ENCODE peak calls at places on chromosomes 2 and 18, in seven cellular contexts. C is IMR-90, L is neuronal stem cell, S is H9, X is H1, O is mesendoderm, B is trophoblast cell. Z is an unnamed sample.
A peak's percentile ranks its signal among the peaks of the same experiment; 100 is the strongest.

GRCh38 chr2:178733975-178734374 is 73.2 kb downstream of the TTN start:
- DNase-seq in C (no peak), L (no peak), S (no peak), X (no peak), O (no peak), B (no peak), Z (no peak)

GRCh38 chr2:113185643-113186315 is 12.0 kb downstream of the PSD4 start:
- DNase-seq in C (no peak), L (no peak), S (no peak), X (no peak), O (no peak), B (no peak), Z (no peak)

GRCh38 chr18:44705075-44705474 is 24.4 kb downstream of the SETBP1 start:
- DNase-seq in C (no peak), L (no peak), S (no peak), X (no peak), O (no peak), B (no peak), Z (no peak)

GRCh38 chr2:120867290-120868231 is 131.9 kb downstream of the GLI2 start:
- DNase-seq in C (peak; percentile 77), L (peak; percentile 49), S (peak; percentile 53), X (no peak), O (peak; percentile 71), B (peak; percentile 90), Z (peak; percentile 89)

GRCh38 chr18:51164327-51165290 is 32.9 kb downstream of the MEX3C start:
- DNase-seq in C (no peak), L (no peak), S (no peak), X (no peak), O (peak; percentile 65), B (no peak), Z (no peak)

GRCh38 chr2:28956415-28956826 is 24.7 kb upstream of the TOGARAM2 start:
- DNase-seq in C (no peak), L (no peak), S (peak; percentile 89), X (peak; percentile 51), O (peak; percentile 88), B (peak; percentile 27), Z (peak; percentile 54)

GRCh38 chr2:152715854-152716428 is 1.3 kb downstream of the PRPF40A start:
- DNase-seq in C (peak; percentile 5), L (no peak), S (peak; percentile 57), X (peak; percentile 17), O (peak; percentile 81), B (no peak), Z (peak; percentile 54)

GRCh38 chr2:232491139-232491780 is 3.6 kb upstream of the ECEL1 start:
- DNase-seq in C (no peak), L (no peak), S (peak; percentile 22), X (no peak), O (no peak), B (no peak), Z (no peak)

GRCh38 chr2:230878599-230878965 is 13.8 kb downstream of the ITM2C start:
- DNase-seq in C (no peak), L (no peak), S (peak; percentile 10), X (no peak), O (no peak), B (no peak), Z (no peak)

GRCh38 chr2:126909366-126909765 is 10.7 kb downstream of the TEX51 start:
- DNase-seq in C (no peak), L (no peak), S (no peak), X (no peak), O (peak; percentile 58), B (no peak), Z (no peak)

GRCh38 chr2:233049194-233049761 is 10.9 kb upstream of the INPP5D start:
- DNase-seq in C (no peak), L (no peak), S (no peak), X (no peak), O (no peak), B (peak; percentile 30), Z (no peak)

GRCh38 chr2:239303711-239304532 is 96.9 kb downstream of the HDAC4 start:
- DNase-seq in C (no peak), L (no peak), S (no peak), X (no peak), O (no peak), B (no peak), Z (no peak)

GRCh38 chr2:227817940-227818568 is 4.4 kb downstream of the CCL20 start:
- DNase-seq in C (peak; percentile 100), L (no peak), S (peak; percentile 64), X (peak; percentile 15), O (peak; percentile 98), B (peak; percentile 100), Z (peak; percentile 100)

GRCh38 chr18:46333371-46334199 is 229.4 kb downstream of the HAUS1 start:
- DNase-seq in C (no peak), L (peak; percentile 54), S (no peak), X (no peak), O (peak; percentile 45), B (peak; percentile 28), Z (peak; percentile 10)

GRCh38 chr2:240426797-240427721 is 8.4 kb upstream of the GPC1 start:
- DNase-seq in C (peak; percentile 85), L (no peak), S (peak; percentile 27), X (no peak), O (no peak), B (peak; percentile 62), Z (peak; percentile 19)

GRCh38 chr2:227829337-227829736 is 15.7 kb downstream of the CCL20 start:
- DNase-seq in C (no peak), L (no peak), S (no peak), X (no peak), O (no peak), B (no peak), Z (no peak)

DNA sequence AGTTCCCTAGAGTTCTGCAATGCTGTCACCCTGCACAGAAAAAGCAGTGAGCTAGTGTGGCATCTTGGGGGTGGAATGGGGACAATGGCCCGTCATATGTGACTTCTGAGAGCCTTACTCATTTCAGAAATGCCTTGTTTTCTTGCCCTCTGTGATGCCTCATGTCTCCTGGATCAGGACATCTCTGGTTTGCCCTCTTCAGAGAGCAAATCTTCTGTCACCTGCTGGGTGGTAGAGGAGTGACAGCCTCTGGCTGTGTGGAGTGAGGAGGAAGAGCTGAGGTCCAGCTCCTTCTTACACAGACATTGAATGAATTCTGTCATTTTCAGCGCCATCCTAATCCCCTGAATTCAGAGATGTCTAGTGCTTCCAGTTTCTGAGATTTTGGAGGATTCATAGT is 55.6 kb upstream of the PHLPP1 start:
- DNase-seq in C (no peak), L (no peak), S (no peak), X (no peak), O (peak; percentile 31), B (peak; percentile 9), Z (no peak)
- H4K8ac ChIP-seq in C (no peak overlapping the region), L (no peak overlapping the region), S (no peak overlapping the region), X (no peak overlapping the region), O (no peak overlapping the region), B (no peak overlapping the region), Z (no peak overlapping the region)

DNA sequence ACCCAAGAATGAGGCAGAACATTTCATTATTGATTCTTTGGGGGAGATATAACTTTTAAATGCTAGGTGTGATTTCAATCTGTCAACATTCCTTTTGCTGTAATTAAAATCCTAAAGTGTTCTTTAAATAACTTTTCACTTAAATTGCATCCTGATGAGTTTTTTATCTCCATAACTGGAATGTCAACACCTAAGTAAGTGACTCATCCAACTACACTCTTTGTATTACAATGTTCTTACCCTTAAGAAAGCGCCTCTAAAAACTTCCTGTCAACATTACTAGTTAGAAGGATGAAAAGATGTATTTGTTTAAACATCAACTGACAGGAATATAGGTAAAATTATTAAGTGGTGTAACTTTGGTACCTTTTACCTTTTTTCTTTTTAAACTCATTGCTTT is 1657.0 kb downstream of the LRP1B start:
- DNase-seq in C (no peak), L (no peak), S (no peak), X (no peak), O (peak; percentile 51), B (peak; percentile 7), Z (no peak)
- H4K8ac ChIP-seq in C (no peak overlapping the region), L (no peak overlapping the region), S (no peak overlapping the region), X (no peak overlapping the region), O (no peak overlapping the region), B (no peak overlapping the region), Z (no peak overlapping the region)

DNA sequence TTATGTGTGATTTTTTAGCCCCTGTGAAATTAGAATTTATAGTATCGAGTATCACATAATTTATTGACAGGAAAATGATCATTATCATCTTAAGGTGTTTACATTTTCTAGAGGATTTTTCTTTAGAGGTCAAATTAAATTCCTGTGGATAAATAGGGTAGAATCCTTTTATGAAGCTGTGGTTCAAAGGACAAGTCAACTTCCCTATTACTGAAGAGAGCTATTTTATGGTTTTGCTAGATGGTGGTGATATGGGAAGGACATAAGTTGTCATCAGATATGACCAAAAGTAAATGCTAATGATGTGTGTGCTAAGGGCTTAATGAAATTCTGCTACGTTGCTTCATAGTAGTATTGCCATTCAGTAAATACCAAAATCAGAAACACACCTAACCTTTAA is 80.1 kb downstream of the EML4 start:
- DNase-seq in C (no peak), L (no peak), S (no peak), X (no peak), O (no peak), B (no peak), Z (no peak)
- H4K8ac ChIP-seq in C (no peak overlapping the region), L (no peak overlapping the region), S (no peak overlapping the region), X (no peak overlapping the region), O (no peak overlapping the region), B (no peak overlapping the region), Z (no peak overlapping the region)

GRCh38 chr2:63099032-63099431 is 48.4 kb downstream of the OTX1 start:
- DNase-seq in C (no peak), L (no peak), S (no peak), X (no peak), O (no peak), B (no peak), Z (no peak)
- H4K8ac ChIP-seq in C (no peak overlapping the region), L (no peak overlapping the region), S (no peak overlapping the region), X (no peak overlapping the region), O (no peak overlapping the region), B (no peak overlapping the region), Z (no peak overlapping the region)

GRCh38 chr2:71821856-71822255 is 325.8 kb downstream of the CYP26B1 start:
- DNase-seq in C (no peak), L (no peak), S (no peak), X (no peak), O (no peak), B (peak; percentile 90), Z (no peak)

GRCh38 chr2:71826299-71826698 is 321.4 kb downstream of the CYP26B1 start:
- DNase-seq in C (no peak), L (no peak), S (no peak), X (no peak), O (no peak), B (no peak), Z (no peak)

GRCh38 chr2:71822463-71822862 is 325.2 kb downstream of the CYP26B1 start:
- DNase-seq in C (no peak), L (no peak), S (no peak), X (no peak), O (no peak), B (peak; percentile 26), Z (no peak)

GRCh38 chr2:71823526-71823925 is 324.1 kb downstream of the CYP26B1 start:
- DNase-seq in C (no peak), L (no peak), S (no peak), X (no peak), O (no peak), B (no peak), Z (no peak)

DNA sequence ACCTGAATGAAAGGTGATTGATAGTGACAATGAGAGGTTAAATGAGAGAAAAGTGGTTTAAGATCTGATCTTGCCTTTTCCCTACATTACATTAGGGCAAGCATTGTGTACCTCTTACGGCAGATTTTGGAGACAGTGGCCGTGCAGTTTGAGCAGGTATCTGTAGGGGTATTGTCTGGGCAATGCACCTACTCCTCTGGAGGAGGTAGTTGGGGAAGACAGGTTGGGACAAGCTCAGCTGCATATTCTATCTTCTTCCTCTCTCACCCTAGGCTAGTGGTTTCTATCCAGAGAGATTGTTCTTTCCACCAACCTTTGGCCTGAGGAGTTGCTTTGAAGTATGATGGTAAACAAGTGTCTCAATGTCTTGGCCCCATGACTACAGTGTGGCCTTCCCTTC is 323.2 kb downstream of the CYP26B1 start:
- DNase-seq in C (no peak), L (no peak), S (no peak), X (no peak), O (no peak), B (no peak), Z (no peak)
- H4K8ac ChIP-seq in C (no peak overlapping the region), L (no peak overlapping the region), S (no peak overlapping the region), X (no peak overlapping the region), O (no peak overlapping the region), B (no peak overlapping the region), Z (no peak overlapping the region)